ENCODE peak calls at places on chromosomes 11 and 22, in ten cellular contexts. B, P, H, G, T, U, M, Y, I and O are unnamed samples.

GRCh38 chr11:63767415-63768231 is 952 bp downstream of the ZFTA start:
- DNase-seq in G (peak; percentile 48), U (peak; percentile 55), P (peak; percentile 85), H (peak; percentile 64), M (peak; percentile 38), B (no peak), I (peak; percentile 87), T (no peak), Y (peak; percentile 45), O (peak; percentile 50)

GRCh38 chr11:14904745-14905103 is 12.7 kb upstream of the CYP2R1 start:
- DNase-seq in U (no peak), P (peak; percentile 88), B (no peak), T (peak; percentile 37), I (peak; percentile 57), Y (peak; percentile 76), G (peak; percentile 79), M (peak; percentile 90), H (peak; percentile 44), O (no peak)

GRCh38 chr22:50445071-50445879 is 29.6 kb downstream of the SBF1 start:
- DNase-seq in P (no peak), B (no peak), I (no peak), M (peak; percentile 61), H (no peak), G (no peak), U (no peak), Y (no peak), T (no peak), O (no peak)

GRCh38 chr11:10181811-10182210 is 112.2 kb downstream of the SBF2 start:
- DNase-seq in B (peak; percentile 17), P (no peak), G (peak; percentile 44), I (peak; percentile 59), M (no peak), T (peak; percentile 21), U (peak; percentile 15), Y (no peak), H (peak; percentile 26), O (no peak)

GRCh38 chr11:65593518-65594414 is 1.8 kb downstream of the KCNK7 start:
- DNase-seq in B (no peak), M (peak; percentile 64), Y (no peak), U (no peak), I (no peak), T (no peak), H (no peak), G (peak; percentile 13), P (peak; percentile 75), O (no peak)

GRCh38 chr11:111407652-111408051 is 28.6 kb upstream of the POU2AF1 start:
- DNase-seq in I (no peak), T (no peak), U (no peak), P (no peak), M (no peak), Y (no peak), B (no peak), H (no peak), G (no peak), O (no peak)

GRCh38 chr11:1074244-1075221 is at the start of gene MUC2:
- DNase-seq in T (no peak), G (no peak), M (peak; percentile 3), U (no peak), I (no peak), H (no peak), Y (no peak), P (peak; percentile 64), B (no peak), O (no peak)

GRCh38 chr11:1876361-1877063 is 15.2 kb downstream of the PRR33 start:
- DNase-seq in T (no peak), P (peak; percentile 80), U (no peak), I (peak; percentile 86), M (peak; percentile 34), H (peak; percentile 46), G (no peak), Y (peak; percentile 23), B (no peak), O (no peak)

GRCh38 chr11:30631148-30631547 is 45.0 kb upstream of the MPPED2 start:
- DNase-seq in I (no peak), U (no peak), G (no peak), H (no peak), B (no peak), P (no peak), M (no peak), Y (no peak), T (no peak), O (no peak)

DNA sequence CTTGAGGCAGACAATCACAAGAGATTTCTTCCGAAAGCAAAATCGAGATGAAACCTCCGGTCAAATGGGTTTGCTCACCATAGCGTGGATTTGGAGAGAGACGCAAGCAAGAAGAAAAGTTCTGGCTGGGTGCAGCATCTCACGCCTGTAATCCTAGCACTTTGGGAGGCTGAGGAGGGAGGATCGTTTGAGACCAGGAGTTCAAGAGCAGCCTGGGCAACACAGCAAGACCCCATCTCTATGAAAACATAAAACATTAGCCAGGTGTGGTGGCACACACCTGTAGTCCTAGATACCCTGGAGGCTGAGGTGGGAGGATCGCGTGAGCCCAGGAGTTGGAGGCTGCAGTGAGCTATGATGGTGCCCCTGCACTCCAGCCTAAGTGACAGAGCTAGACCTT is 24.4 kb downstream of the MN1 start:
- DNase-seq in M (no peak), P (no peak), T (no peak), H (no peak), Y (no peak), G (no peak), B (no peak), U (no peak), I (no peak), O (no peak)
- TF ChIP-seq CTCF in M (no peak), P (no peak), T (no peak), H (no peak), Y (no peak), G (no peak), B (no peak), U (no peak), I (no peak), O (no peak)

DNA sequence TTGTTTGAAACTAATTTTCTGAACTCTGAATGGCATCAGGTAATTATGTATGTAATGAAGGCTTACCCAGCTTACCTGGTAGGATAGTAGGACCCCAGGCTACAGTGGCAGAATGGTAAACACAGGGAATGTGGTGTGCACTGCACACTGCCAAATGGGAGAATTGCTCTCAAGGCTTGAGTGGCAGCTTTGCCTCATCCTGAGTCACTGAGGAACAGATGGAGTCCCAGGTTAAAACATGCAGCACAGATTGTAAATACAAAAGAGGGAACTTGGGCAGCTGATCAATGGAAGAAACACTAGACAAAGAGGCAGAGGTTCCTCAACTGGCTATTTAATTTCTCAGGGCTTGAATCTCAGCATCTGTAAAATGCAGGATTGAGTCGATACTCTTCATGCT is 24.4 kb downstream of the GPR83 start:
- DNase-seq in H (peak; percentile 28), U (no peak), G (no peak), M (no peak), T (no peak), I (no peak), P (no peak), Y (no peak), B (no peak), O (no peak)
- H3K4me3 ChIP-seq in H (no peak overlapping the region), U (no peak overlapping the region), G (no peak overlapping the region), M (no peak overlapping the region), T (no peak overlapping the region), I (no peak overlapping the region), P (no peak overlapping the region), Y (no peak overlapping the region), B (no peak overlapping the region), O (no peak overlapping the region)

GRCh38 chr11:86459002-86459385 is 84.3 kb downstream of the CCDC81 start:
- DNase-seq in H (no peak), P (no peak), G (no peak), T (no peak), U (no peak), I (peak; percentile 74), B (no peak), M (no peak), Y (no peak), O (no peak)

GRCh38 chr11:86449993-86450629 is 75.4 kb downstream of the CCDC81 start:
- DNase-seq in T (no peak), H (no peak), Y (no peak), G (no peak), U (no peak), M (no peak), P (no peak), B (no peak), I (no peak), O (no peak)

GRCh38 chr11:86458294-86459001 is 83.8 kb downstream of the CCDC81 start:
- DNase-seq in G (no peak), U (no peak), M (no peak), T (no peak), H (no peak), I (peak; percentile 15), B (no peak), Y (no peak), P (no peak), O (no peak)

GRCh38 chr11:86456075-86456939 is 81.6 kb downstream of the CCDC81 start:
- DNase-seq in M (peak; percentile 71), I (peak; percentile 80), G (peak; percentile 77), T (peak; percentile 69), P (peak; percentile 92), Y (peak; percentile 60), B (peak; percentile 78), H (peak; percentile 80), U (peak; percentile 72), O (peak; percentile 62)

GRCh38 chr11:86453290-86454030 is 78.8 kb downstream of the CCDC81 start:
- DNase-seq in G (no peak), T (no peak), M (no peak), H (no peak), Y (no peak), I (no peak), B (no peak), P (no peak), U (no peak), O (no peak)
- TF ChIP-seq CTCF in G (peak; percentile 31), T (peak; percentile 12), M (no peak), H (peak; percentile 11), Y (no peak), I (peak; percentile 6), B (peak; percentile 40), P (no peak), U (peak; percentile 11), O (no peak)

GRCh38 chr11:94925422-94926270 is 47.7 kb downstream of the CWC15 start:
- DNase-seq in T (no peak), H (no peak), M (no peak), B (no peak), P (no peak), Y (no peak), I (no peak), U (no peak), G (no peak), O (no peak)
- H3K4me3 ChIP-seq in T (no peak overlapping the region), H (no peak overlapping the region), M (no peak overlapping the region), B (no peak overlapping the region), P (no peak overlapping the region), Y (no peak overlapping the region), I (no peak overlapping the region), U (no peak overlapping the region), G (no peak overlapping the region), O (no peak overlapping the region)

GRCh38 chr11:4982678-4983077 is 12.0 kb upstream of the OR51L1 start:
- DNase-seq in B (no peak), G (no peak), T (no peak), M (no peak), P (no peak), U (no peak), Y (no peak), H (no peak), I (no peak), O (no peak)
- TF ChIP-seq CTCF in B (no peak), G (no peak), T (no peak), M (no peak), P (no peak), U (no peak), Y (no peak), H (no peak), I (no peak), O (no peak)